ENCODE peak calls at places on chromosomes 1 and 21, in eight cellular contexts. W is WERI-Rb-1; B is CD8-positive, alpha-beta T cell; H is endothelial cell; Z is WTC11; G is BJ; F is heart left ventricle; A is GM20000. I is an unnamed sample.

GRCh38 chr1:246893205-246893939 is 38.4 kb downstream of the AHCTF1 start:
- DNase-seq in W (no peak), B (no peak), H (no peak), Z (no peak), G (no peak), F (no peak), A (peak), I (no peak)

GRCh38 chr1:185957441-185958363 is 223.5 kb downstream of the HMCN1 start:
- DNase-seq in W (no peak), B (no peak), H (no peak), Z (no peak), G (no peak), F (no peak), A (no peak), I (no peak)

GRCh38 chr21:45126085-45126687 is 51.8 kb downstream of the ADARB1 start:
- DNase-seq in W (peak), B (no peak), H (no peak), Z (no peak), G (no peak), F (no peak), A (no peak), I (no peak)

GRCh38 chr1:171904778-171905449 is 63.6 kb downstream of the DNM3 start:
- DNase-seq in W (no peak), B (no peak), H (no peak), Z (no peak), G (no peak), F (no peak), A (no peak), I (no peak)

GRCh38 chr1:232472485-232473041 is 157.4 kb downstream of the SIPA1L2 start:
- DNase-seq in W (no peak), B (no peak), H (no peak), Z (no peak), G (peak), F (no peak), A (no peak), I (no peak)

GRCh38 chr1:31397360-31398095 is 15.5 kb upstream of the SERINC2 start:
- DNase-seq in W (no peak), B (no peak), H (no peak), Z (no peak), G (no peak), F (no peak), A (no peak), I (no peak)

GRCh38 chr1:112477550-112477949 is 31.2 kb upstream of the WNT2B start:
- DNase-seq in W (no peak), B (no peak), H (no peak), Z (no peak), G (no peak), F (no peak), A (no peak), I (no peak)

GRCh38 chr1:216945506-216946080 is 222.4 kb upstream of the ESRRG start:
- DNase-seq in W (no peak), B (no peak), H (no peak), Z (no peak), G (no peak), F (no peak), A (no peak), I (no peak)

GRCh38 chr1:101438359-101438758 is 201.5 kb downstream of the S1PR1 start:
- DNase-seq in W (no peak), B (no peak), H (peak), Z (no peak), G (no peak), F (no peak), A (peak), I (no peak)

GRCh38 chr1:226688056-226688748 is 50.9 kb downstream of the ITPKB start:
- DNase-seq in W (no peak), B (peak), H (no peak), Z (peak), G (no peak), F (no peak), A (no peak), I (no peak)

GRCh38 chr1:234683127-234683855 is 73.3 kb upstream of the IRF2BP2 start:
- DNase-seq in W (no peak), B (no peak), H (no peak), Z (no peak), G (no peak), F (no peak), A (no peak), I (no peak)

GRCh38 chr21:45094412-45094811 is 20.0 kb downstream of the ADARB1 start:
- DNase-seq in W (no peak), B (no peak), H (no peak), Z (no peak), G (no peak), F (peak), A (no peak), I (no peak)

GRCh38 chr21:37601915-37602314 is 235.3 kb downstream of the DYRK1A start:
- DNase-seq in W (no peak), B (no peak), H (no peak), Z (no peak), G (no peak), F (no peak), A (no peak), I (no peak)

GRCh38 chr1:213180833-213181232 is 129.8 kb downstream of the RPS6KC1 start:
- DNase-seq in W (no peak), B (no peak), H (no peak), Z (no peak), G (no peak), F (no peak), A (no peak), I (no peak)

GRCh38 chr1:178645826-178646200 is 79.2 kb upstream of the RALGPS2 start:
- DNase-seq in W (no peak), B (no peak), H (no peak), Z (no peak), G (peak), F (no peak), A (no peak), I (no peak)

GRCh38 chr1:29410476-29410875 is 174.2 kb downstream of the PTPRU start:
- DNase-seq in W (peak), B (no peak), H (no peak), Z (no peak), G (no peak), F (no peak), A (no peak), I (no peak)

GRCh38 chr1:106944721-106945120 is 111.8 kb upstream of the PRMT6 start:
- DNase-seq in W (peak), B (no peak), H (no peak), Z (no peak), G (no peak), F (no peak), A (no peak), I (no peak)

GRCh38 chr1:18288609-18289219 is 181.1 kb downstream of the IGSF21 start:
- DNase-seq in W (peak), B (no peak), H (no peak), Z (no peak), G (no peak), F (no peak), A (no peak), I (no peak)

GRCh38 chr1:204769997-204770396 is 84.5 kb upstream of the LRRN2 start:
- DNase-seq in W (no peak), B (no peak), H (no peak), Z (no peak), G (no peak), F (no peak), A (no peak), I (no peak)

GRCh38 chr1:228163004-228163753 is 2.4 kb upstream of the IBA57 start:
- DNase-seq in W (no peak), B (peak), H (no peak), Z (no peak), G (no peak), F (peak), A (no peak), I (peak)

GRCh38 chr1:45340816-45341215 is 576 bp upstream of the MUTYH start:
- DNase-seq in W (no peak), B (no peak), H (no peak), Z (no peak), G (no peak), F (no peak), A (no peak), I (no peak)

GRCh38 chr1:160669802-160670201 is 23.0 kb upstream of the SLAMF1 start:
- DNase-seq in W (no peak), B (no peak), H (no peak), Z (no peak), G (no peak), F (no peak), A (no peak), I (no peak)
- TF ChIP-seq CTCF in W (no peak), B (no peak), H (no peak), Z (no peak), G (no peak), F (no peak), A (no peak), I (no peak)

DNA sequence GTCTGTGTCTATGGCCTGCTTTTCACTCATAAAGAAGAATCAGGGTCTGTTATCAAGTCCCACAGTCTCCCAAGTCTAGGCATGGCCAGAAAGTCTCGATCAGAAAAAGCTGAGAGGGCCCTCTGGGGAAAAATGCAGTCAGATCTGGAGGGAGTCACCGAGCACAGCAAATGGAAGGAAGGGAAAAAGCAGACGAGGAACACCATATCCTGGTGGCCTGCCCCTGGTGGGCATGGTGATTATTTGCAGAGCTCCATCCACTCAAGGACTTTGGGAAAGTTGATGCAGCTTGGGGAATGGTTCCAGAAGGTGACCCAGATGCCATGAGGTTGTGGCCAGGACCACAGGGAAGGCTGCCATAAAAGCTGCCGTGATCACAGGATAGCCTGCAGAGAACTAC is 189.1 kb downstream of the CLIC6 start:
- DNase-seq in W (no peak), B (no peak), H (no peak), Z (no peak), G (no peak), F (no peak), A (no peak), I (no peak)
- TF ChIP-seq CTCF in W (peak), B (no peak), H (peak), Z (no peak), G (peak), F (no peak), A (no peak), I (peak)

GRCh38 chr1:166322470-166322869 is 155.7 kb upstream of the FAM78B start:
- DNase-seq in W (no peak), B (no peak), H (no peak), Z (no peak), G (no peak), F (no peak), A (no peak), I (no peak)
- TF ChIP-seq CTCF in W (no peak), B (no peak), H (no peak), Z (no peak), G (no peak), F (no peak), A (no peak), I (no peak)

GRCh38 chr1:245111073-245111472 is 43.7 kb upstream of the KIF26B start:
- DNase-seq in W (no peak), B (no peak), H (no peak), Z (no peak), G (no peak), F (no peak), A (no peak), I (no peak)
- TF ChIP-seq CTCF in W (no peak), B (no peak), H (no peak), Z (no peak), G (no peak), F (no peak), A (no peak), I (no peak)

DNA sequence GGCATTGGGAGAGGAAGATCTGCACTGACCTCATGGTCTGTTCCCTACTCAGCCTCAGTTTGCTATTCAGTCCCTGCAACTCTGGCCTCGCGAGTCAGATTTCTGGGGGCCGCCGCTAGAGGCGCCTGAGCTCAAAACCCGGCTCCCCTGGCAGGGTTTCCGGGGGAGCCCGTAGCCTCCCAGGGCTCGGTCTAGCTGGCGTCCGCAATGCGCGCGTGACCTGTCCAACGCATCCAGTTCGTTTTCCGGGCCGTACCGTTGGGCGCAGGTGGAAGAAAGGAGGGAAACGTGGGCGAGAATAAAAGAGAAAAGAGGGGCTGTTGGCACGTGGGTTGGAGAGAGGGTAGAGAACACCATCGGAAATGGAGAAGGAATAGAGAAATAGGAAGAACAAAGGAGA is at the start of gene ADAM30:
- DNase-seq in W (no peak), B (no peak), H (no peak), Z (peak), G (no peak), F (no peak), A (no peak), I (no peak)
- TF ChIP-seq CTCF in W (no peak), B (no peak), H (peak), Z (no peak), G (no peak), F (no peak), A (no peak), I (no peak)

DNA sequence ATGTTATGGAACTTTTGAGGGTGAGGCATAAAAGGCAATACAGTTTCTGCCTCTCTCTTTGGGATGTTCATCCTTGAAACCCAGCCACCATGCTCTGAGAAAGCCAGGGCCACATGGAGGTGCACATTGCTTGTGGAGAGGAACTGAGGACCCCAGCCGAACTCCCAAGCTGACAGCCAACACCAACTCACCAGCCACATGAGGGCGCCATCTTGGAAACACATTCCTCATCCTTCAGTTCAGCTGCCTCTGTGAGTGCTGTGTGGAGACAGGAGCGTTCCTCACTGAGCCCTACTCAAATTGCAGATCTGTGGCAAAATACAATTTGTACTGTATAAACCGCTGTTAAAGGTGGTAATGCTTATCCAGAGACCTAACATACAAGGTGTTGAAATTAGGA is 137.5 kb downstream of the GABPA start:
- DNase-seq in W (peak), B (no peak), H (no peak), Z (peak), G (no peak), F (no peak), A (no peak), I (no peak)
- TF ChIP-seq CTCF in W (peak), B (no peak), H (no peak), Z (peak), G (no peak), F (no peak), A (no peak), I (no peak)

GRCh38 chr21:32764186-32764585 is 7.4 kb downstream of the PAXBP1 start:
- DNase-seq in W (no peak), B (no peak), H (no peak), Z (no peak), G (no peak), F (no peak), A (no peak), I (no peak)
- TF ChIP-seq CTCF in W (no peak), B (no peak), H (no peak), Z (no peak), G (no peak), F (no peak), A (no peak), I (no peak)

GRCh38 chr1:65429806-65430205 is 9.3 kb downstream of the LEPR start:
- DNase-seq in W (no peak), B (no peak), H (no peak), Z (no peak), G (no peak), F (no peak), A (no peak), I (no peak)

GRCh38 chr1:65432918-65433317 is 12.4 kb downstream of the LEPR start:
- DNase-seq in W (no peak), B (no peak), H (no peak), Z (peak), G (no peak), F (no peak), A (no peak), I (no peak)

GRCh38 chr1:65429078-65429477 is 8.6 kb downstream of the LEPR start:
- DNase-seq in W (no peak), B (no peak), H (no peak), Z (no peak), G (no peak), F (no peak), A (no peak), I (no peak)

GRCh38 chr1:65434255-65434654 is 13.8 kb downstream of the LEPR start:
- DNase-seq in W (no peak), B (no peak), H (no peak), Z (no peak), G (no peak), F (no peak), A (no peak), I (no peak)

DNA sequence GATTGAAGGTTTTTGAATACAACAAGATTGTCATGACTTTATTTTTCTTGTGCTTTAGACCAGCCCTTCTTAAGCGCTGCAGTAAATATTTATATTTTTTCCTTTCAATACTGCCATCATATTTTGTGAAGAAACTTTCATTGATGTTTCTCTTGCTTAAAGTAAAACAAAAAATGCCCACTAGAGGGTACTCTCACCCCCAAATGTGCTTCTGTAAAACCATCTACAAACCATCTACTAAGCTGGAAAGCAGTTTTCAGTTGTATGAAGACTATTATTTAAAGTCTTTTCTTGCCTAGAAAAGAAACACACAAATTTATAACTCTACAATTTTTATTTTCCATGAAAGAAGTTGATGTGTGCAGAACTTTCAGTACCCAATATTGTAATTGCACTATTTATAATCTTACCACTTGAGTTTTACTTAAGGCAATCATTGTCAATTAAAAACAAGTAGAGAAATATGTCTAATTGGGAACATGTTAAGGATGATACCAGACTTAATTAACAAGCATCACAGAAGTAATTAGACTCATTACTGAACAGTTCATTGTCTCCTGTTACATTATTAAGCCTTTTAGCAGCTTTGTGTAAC is 10.7 kb downstream of the LEPR start:
- DNase-seq in W (no peak), B (no peak), H (no peak), Z (no peak), G (no peak), F (no peak), A (peak), I (no peak)
- TF ChIP-seq CTCF in W (peak), B (peak), H (peak), Z (peak), G (peak), F (peak), A (peak), I (peak)